ENCODE peak calls at places on chromosomes 12 and 14, in six cellular contexts. F is GM04503; R is cerebellum; K is hippocampal formation; N is naive thymus-derived CD8-positive, alpha-beta T cell; X is breast epithelium. Y is an unnamed sample.

GRCh38 chr12:3604750-3605638 is 114.0 kb downstream of the PRMT8 start:
- DNase-seq in F (no peak), R (peak; percentile 67), K (peak; percentile 16), N (no peak), X (peak; percentile 38), Y (no peak)

GRCh38 chr12:129169928-129170327 is 316.6 kb downstream of the GLT1D1 start:
- DNase-seq in F (no peak), R (no peak), K (no peak), N (no peak), X (no peak), Y (no peak)

GRCh38 chr12:2891240-2892053 is 756 bp downstream of the TULP3 start:
- DNase-seq in F (no peak), R (peak; percentile 38), K (no peak), N (peak; percentile 24), X (peak; percentile 49), Y (peak; percentile 20)

GRCh38 chr12:70576341-70577282 is 60.6 kb downstream of the PTPRB start:
- DNase-seq in F (peak; percentile 73), R (peak; percentile 73), K (peak; percentile 88), N (peak; percentile 1), X (no peak), Y (no peak)

GRCh38 chr12:79566452-79566851 is 124.3 kb downstream of the PAWR start:
- DNase-seq in F (no peak), R (no peak), K (no peak), N (no peak), X (no peak), Y (no peak)

GRCh38 chr14:81533536-81534343 is at the start of gene SEL1L:
- DNase-seq in F (peak; percentile 99), R (peak; percentile 95), K (peak; percentile 100), N (peak; percentile 99), X (peak; percentile 100), Y (peak; percentile 98)

GRCh38 chr12:84814664-84815245 is 97.8 kb downstream of the SLC6A15 start:
- DNase-seq in F (peak; percentile 36), R (no peak), K (no peak), N (no peak), X (no peak), Y (no peak)

GRCh38 chr14:87131879-87132278 is 861.1 kb downstream of the GALC start:
- DNase-seq in F (no peak), R (no peak), K (no peak), N (no peak), X (no peak), Y (no peak)

GRCh38 chr12:32062841-32063240 is 43.8 kb upstream of the BICD1 start:
- DNase-seq in F (no peak), R (no peak), K (no peak), N (no peak), X (no peak), Y (no peak)

GRCh38 chr12:70463997-70464396 is 97.9 kb downstream of the KCNMB4 start:
- DNase-seq in F (no peak), R (no peak), K (no peak), N (no peak), X (no peak), Y (no peak)

GRCh38 chr12:3137268-3137761 is 60.1 kb downstream of the TSPAN9 start:
- DNase-seq in F (no peak), R (no peak), K (no peak), N (no peak), X (peak; percentile 24), Y (no peak)

GRCh38 chr12:43115441-43116160 is 436.4 kb downstream of the ADAMTS20 start:
- DNase-seq in F (no peak), R (no peak), K (no peak), N (no peak), X (no peak), Y (no peak)

GRCh38 chr12:91009319-91009950 is 4.7 kb upstream of the EPYC start:
- DNase-seq in F (no peak), R (no peak), K (no peak), N (no peak), X (no peak), Y (no peak)

GRCh38 chr12:132354982-132355680 is 25.7 kb upstream of the GALNT9 start:
- DNase-seq in F (no peak), R (no peak), K (no peak), N (no peak), X (no peak), Y (no peak)

GRCh38 chr12:131803995-131804521 is 24.1 kb upstream of the MMP17 start:
- DNase-seq in F (peak; percentile 17), R (no peak), K (no peak), N (no peak), X (no peak), Y (no peak)

GRCh38 chr14:96205059-96205993 is 687 bp downstream of the BDKRB2 start:
- DNase-seq in F (no peak), R (no peak), K (no peak), N (no peak), X (no peak), Y (no peak)

GRCh38 chr14:100399052-100399849 is 76.1 kb downstream of the SLC25A47 start:
- DNase-seq in F (no peak), R (peak; percentile 57), K (no peak), N (no peak), X (no peak), Y (no peak)

GRCh38 chr12:52204931-52205505 is 13.2 kb upstream of the KRT80 start:
- DNase-seq in F (no peak), R (no peak), K (no peak), N (no peak), X (no peak), Y (no peak)

GRCh38 chr12:89571481-89572190 is 45.8 kb upstream of the POC1B start:
- DNase-seq in F (peak; percentile 84), R (no peak), K (no peak), N (no peak), X (no peak), Y (no peak)

GRCh38 chr14:65824978-65825299 is 412.4 kb downstream of the FUT8 start:
- DNase-seq in F (no peak), R (no peak), K (no peak), N (no peak), X (no peak), Y (no peak)

GRCh38 chr12:95548056-95548538 is 3.2 kb downstream of the USP44 start:
- DNase-seq in F (no peak), R (peak; percentile 64), K (no peak), N (no peak), X (no peak), Y (peak; percentile 5)

GRCh38 chr12:79983492-79983891 is 48.6 kb upstream of the PPP1R12A start:
- DNase-seq in F (peak; percentile 89), R (no peak), K (no peak), N (no peak), X (no peak), Y (no peak)

GRCh38 chr14:61570961-61571299 is 124.4 kb upstream of the HIF1A start:
- DNase-seq in F (no peak), R (no peak), K (no peak), N (no peak), X (no peak), Y (no peak)

GRCh38 chr14:56244138-56244789 is 126.1 kb downstream of the PELI2 start:
- DNase-seq in F (peak; percentile 75), R (no peak), K (no peak), N (no peak), X (no peak), Y (no peak)

GRCh38 chr14:80212025-80212402 is 710 bp upstream of the DIO2 start:
- DNase-seq in F (peak; percentile 11), R (no peak), K (no peak), N (no peak), X (no peak), Y (no peak)

GRCh38 chr12:94603434-94604068 is 46.8 kb downstream of the TMCC3 start:
- DNase-seq in F (no peak), R (no peak), K (no peak), N (peak; percentile 21), X (no peak), Y (peak; percentile 31)

GRCh38 chr12:111056618-111057521 is 136.5 kb upstream of the MYL2 start:
- DNase-seq in F (no peak), R (no peak), K (no peak), N (peak; percentile 18), X (no peak), Y (peak; percentile 5)

GRCh38 chr14:42980419-42980818 is 1373.7 kb downstream of the LRFN5 start:
- DNase-seq in F (no peak), R (no peak), K (no peak), N (no peak), X (no peak), Y (no peak)

Y was measured in effector CD4-positive, alpha-beta T cell.